ENCODE peak calls at places on chromosome 4, in four cellular contexts. C, J, V and G are unnamed samples.

GRCh38 chr4:112031712-112032328 is 113.4 kb upstream of the FAM241A start:
- DNase-seq in C (peak; percentile 20), J (peak; percentile 32), V (no peak), G (no peak)

GRCh38 chr4:179307297-179308136 is 1865.3 kb upstream of the AGA start:
- DNase-seq in C (peak; percentile 5), J (peak; percentile 40), V (no peak), G (no peak)

GRCh38 chr4:129163427-129163826 is 67.5 kb downstream of the C4orf33 start:
- DNase-seq in C (no peak), J (no peak), V (no peak), G (no peak)

GRCh38 chr4:63717384-63717783 is 691.9 kb downstream of the TECRL start:
- DNase-seq in C (peak; percentile 5), J (no peak), V (no peak), G (no peak)

GRCh38 chr4:74845834-74846233 is 51.5 kb upstream of the BTC start:
- DNase-seq in C (no peak), J (no peak), V (no peak), G (no peak)

GRCh38 chr4:27594917-27595316 is 734.3 kb downstream of the STIM2 start:
- DNase-seq in C (no peak), J (no peak), V (no peak), G (no peak)

GRCh38 chr4:154998284-154998683 is 210.2 kb upstream of the NPY2R start:
- DNase-seq in C (no peak), J (peak; percentile 50), V (no peak), G (no peak)

GRCh38 chr4:153788419-153789276 is at the start of gene SFRP2:
- DNase-seq in C (no peak), J (no peak), V (no peak), G (no peak)

GRCh38 chr4:89913623-89914022 is 19.0 kb downstream of the MMRN1 start:
- DNase-seq in C (no peak), J (no peak), V (no peak), G (no peak)

GRCh38 chr4:168631241-168632151 is 134.6 kb downstream of the PALLD start:
- DNase-seq in C (peak; percentile 78), J (peak; percentile 60), V (peak; percentile 65), G (no peak)

GRCh38 chr4:144174401-144175067 is 34.0 kb upstream of the GYPA start:
- DNase-seq in C (peak; percentile 4), J (peak; percentile 49), V (no peak), G (no peak)

GRCh38 chr4:107197121-107197520 is 161.0 kb upstream of the DKK2 start:
- DNase-seq in C (no peak), J (no peak), V (no peak), G (no peak)

GRCh38 chr4:88179261-88179660 is 20.8 kb upstream of the ABCG2 start:
- DNase-seq in C (no peak), J (no peak), V (no peak), G (no peak)

DNA sequence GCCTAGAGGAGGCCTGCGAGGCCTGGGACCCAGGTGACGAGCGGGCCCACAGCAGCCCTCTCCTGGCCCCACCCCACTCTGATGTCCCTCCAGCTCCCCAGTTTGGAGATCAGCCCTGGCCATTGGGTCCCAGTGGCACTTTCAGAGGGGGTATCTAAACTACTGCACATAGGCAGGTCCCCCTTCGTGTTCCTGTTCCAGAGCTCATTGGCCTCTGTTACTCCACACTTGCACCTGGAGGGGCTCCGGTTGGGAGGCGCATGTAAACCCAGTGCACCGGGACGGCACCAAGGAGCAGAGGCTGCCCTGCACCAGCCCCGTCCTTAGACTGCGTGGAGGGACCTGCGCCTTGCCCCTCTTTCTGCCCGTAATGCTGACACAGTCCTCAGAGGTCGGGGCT is 34.3 kb downstream of the TRMT44 start:
- DNase-seq in C (no peak), J (no peak), V (no peak), G (no peak)
- H3K27ac ChIP-seq in C (no peak overlapping the region), J (no peak overlapping the region), V (peak overlapping the region; percentile 90), G (no peak overlapping the region)

GRCh38 chr4:147787204-147787603 is 55.3 kb downstream of the ARHGAP10 start:
- DNase-seq in C (no peak), J (peak; percentile 53), V (no peak), G (no peak)
- TF ChIP-seq CTCF in C (no peak), J (no peak), V (no peak), G (no peak)

DNA sequence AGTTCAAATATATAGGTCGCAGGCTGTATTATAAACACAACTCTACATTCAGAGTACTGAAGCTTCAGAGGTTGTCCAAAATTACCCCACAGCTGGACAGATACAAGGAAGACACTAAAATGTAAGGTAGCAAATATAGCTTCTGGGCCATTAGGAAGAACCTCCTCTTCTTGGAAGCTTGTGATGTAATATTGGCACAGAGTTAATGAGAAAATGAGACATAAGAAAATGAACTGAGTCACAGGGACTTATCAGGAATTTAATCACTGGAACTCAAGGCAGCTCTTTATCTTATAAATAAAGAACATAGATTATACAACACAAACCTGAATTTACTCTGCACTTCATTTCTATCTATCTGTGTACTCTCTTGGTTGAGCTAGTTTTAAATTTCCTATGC is 344.7 kb downstream of the PCDH10 start:
- DNase-seq in C (no peak), J (no peak), V (no peak), G (no peak)
- H3K27ac ChIP-seq in C (no peak overlapping the region), J (no peak overlapping the region), V (no peak overlapping the region), G (no peak overlapping the region)

DNA sequence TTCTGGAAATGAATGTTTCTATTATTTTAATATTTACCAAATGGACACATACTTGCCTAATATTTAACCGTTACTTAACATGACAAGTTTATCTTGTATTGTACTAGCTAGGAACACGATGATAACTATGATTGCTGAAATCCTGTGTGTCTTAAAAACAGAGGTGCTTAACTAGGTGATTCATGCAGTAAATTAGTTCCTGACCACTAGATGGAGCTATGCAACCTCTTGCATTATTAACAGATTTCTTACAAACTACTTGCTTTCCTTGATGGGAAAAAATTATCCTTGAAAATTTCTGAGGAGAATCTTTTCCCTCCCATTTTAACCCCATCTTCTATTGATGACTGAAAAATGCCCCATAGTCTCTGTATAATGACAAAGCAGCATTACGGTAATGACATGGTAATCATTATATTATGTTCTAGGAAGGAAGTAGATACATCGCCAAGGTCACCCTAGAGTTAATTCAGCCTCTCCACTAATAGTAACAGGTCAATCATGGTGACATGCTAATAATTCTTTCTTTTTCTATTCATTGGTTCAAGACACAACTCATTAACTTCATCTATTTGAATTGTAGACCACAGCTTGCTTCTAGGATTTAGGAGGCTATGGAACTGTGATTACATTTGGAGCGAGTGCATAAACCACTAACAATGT is 844.2 kb downstream of the RAPGEF2 start:
- DNase-seq in C (no peak), J (peak; percentile 50), V (no peak), G (no peak)
- TF ChIP-seq CTCF in C (peak; percentile 77), J (peak; percentile 49), V (peak; percentile 15), G (peak; percentile 31)

GRCh38 chr4:123350191-123350544 is 46.4 kb upstream of the SPRY1 start:
- DNase-seq in C (no peak), J (no peak), V (no peak), G (no peak)

GRCh38 chr4:123352240-123352945 is 44.2 kb upstream of the SPRY1 start:
- DNase-seq in C (no peak), J (no peak), V (no peak), G (no peak)

GRCh38 chr4:123352966-123353365 is 43.6 kb upstream of the SPRY1 start:
- DNase-seq in C (no peak), J (no peak), V (no peak), G (no peak)

GRCh38 chr4:123350726-123351125 is 45.9 kb upstream of the SPRY1 start:
- DNase-seq in C (no peak), J (no peak), V (no peak), G (no peak)

GRCh38 chr4:123351713-123352112 is 44.9 kb upstream of the SPRY1 start:
- DNase-seq in C (no peak), J (no peak), V (no peak), G (no peak)
- H3K27ac ChIP-seq in C (no peak overlapping the region), J (no peak overlapping the region), V (peak overlapping the region; percentile 73), G (no peak overlapping the region)

DNA sequence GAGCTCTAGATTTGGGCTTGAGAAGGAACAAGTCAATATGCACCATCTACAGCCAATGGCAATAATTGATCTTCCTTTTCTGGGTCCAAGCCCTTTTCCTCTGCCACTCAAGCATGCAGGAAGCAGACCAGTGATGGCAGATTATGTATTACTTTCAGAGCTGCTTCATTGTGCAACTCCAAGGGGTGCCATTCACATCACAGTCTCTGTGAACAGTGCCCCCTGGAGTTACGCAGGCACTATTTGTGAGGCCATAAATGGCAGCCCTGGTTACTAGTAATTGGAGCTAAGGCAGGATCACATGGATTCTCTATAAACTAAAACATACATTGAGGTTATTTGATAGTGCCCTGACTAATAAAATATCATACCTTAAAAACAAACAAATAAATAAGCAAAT is 313.4 kb upstream of the SLC7A11 start:
- DNase-seq in C (no peak), J (no peak), V (no peak), G (no peak)
- TF ChIP-seq CTCF in C (peak; percentile 20), J (peak; percentile 54), V (no peak), G (no peak)

GRCh38 chr4:101067383-101067782 is 279.9 kb downstream of the PPP3CA start:
- DNase-seq in C (no peak), J (no peak), V (no peak), G (no peak)
- H3K27ac ChIP-seq in C (no peak overlapping the region), J (no peak overlapping the region), V (no peak overlapping the region), G (no peak overlapping the region)